ENCODE peak calls at places on chromosomes 11 and 22, in five cellular contexts. I, T, C, V and O are unnamed samples.

GRCh38 chr22:49911881-49912625 is 6.2 kb downstream of the ALG12 start:
- DNase-seq in V (no peak), T (no peak), C (no peak), I (no peak), O (no peak)

GRCh38 chr11:70942593-70942992 is 309.8 kb downstream of the SHANK2 start:
- DNase-seq in I (no peak), V (no peak), T (peak), C (peak), O (no peak)

GRCh38 chr22:29780781-29781676 is 13.9 kb downstream of the UQCR10 start:
- DNase-seq in I (no peak), C (no peak), T (no peak), V (no peak), O (no peak)

GRCh38 chr22:45832180-45832579 is 144.8 kb downstream of the WNT7B start:
- DNase-seq in C (no peak), T (no peak), V (no peak), I (no peak), O (no peak)

GRCh38 chr22:49858827-49859226 is 5.2 kb downstream of the ZBED4 start:
- DNase-seq in I (no peak), V (no peak), C (no peak), T (no peak), O (no peak)

GRCh38 chr11:95991101-95991500 is 67.2 kb upstream of the MTMR2 start:
- DNase-seq in V (no peak), T (no peak), I (no peak), C (no peak), O (no peak)

GRCh38 chr11:102573851-102574250 is 43.3 kb upstream of the MMP7 start:
- DNase-seq in C (no peak), V (no peak), T (no peak), I (no peak), O (no peak)

GRCh38 chr11:18527512-18527911 is 770 bp upstream of the TSG101 start:
- DNase-seq in C (no peak), I (no peak), T (no peak), V (no peak), O (no peak)